ENCODE peak calls at places on chromosomes 1 and 21, in eight cellular contexts. Y is naive thymus-derived CD4-positive, alpha-beta T cell; E is CD8-positive, alpha-beta memory T cell; Z is H1; C is heart left ventricle; N is heart right ventricle; Q is aorta; H is pancreas. B is an unnamed sample.

GRCh38 chr1:175129182-175129581 is 61.5 kb downstream of the TNN start:
- DNase-seq in Y (no peak), E (no peak), Z (no peak), C (no peak), N (no peak), Q (no peak), H (no peak), B (no peak)

GRCh38 chr1:56644941-56645662 is at the start of gene PRKAA2:
- DNase-seq in Y (no peak), E (no peak), Z (no peak), C (peak; percentile 48), N (peak; percentile 23), Q (peak; percentile 55), H (peak; percentile 51), B (peak; percentile 83)

GRCh38 chr1:93701619-93702018 is 20.0 kb upstream of the BCAR3 start:
- DNase-seq in Y (no peak), E (no peak), Z (peak; percentile 31), C (no peak), N (no peak), Q (peak; percentile 74), H (no peak), B (peak; percentile 87)

GRCh38 chr1:204649756-204650155 is 35.8 kb downstream of the LRRN2 start:
- DNase-seq in Y (no peak), E (no peak), Z (no peak), C (no peak), N (no peak), Q (no peak), H (no peak), B (no peak)

GRCh38 chr1:8382608-8383525 is 65.0 kb downstream of the SLC45A1 start:
- DNase-seq in Y (peak; percentile 44), E (no peak), Z (no peak), C (no peak), N (no peak), Q (no peak), H (no peak), B (no peak)

GRCh38 chr1:244138399-244138798 is 87.3 kb downstream of the ZBTB18 start:
- DNase-seq in Y (no peak), E (no peak), Z (no peak), C (peak; percentile 42), N (peak; percentile 29), Q (no peak), H (no peak), B (no peak)

GRCh38 chr1:205972491-205973168 is 29.4 kb upstream of the SLC26A9 start:
- DNase-seq in Y (no peak), E (no peak), Z (no peak), C (no peak), N (no peak), Q (no peak), H (no peak), B (peak; percentile 21)

GRCh38 chr1:15289251-15289651 is 42.2 kb downstream of the FHAD1 start:
- DNase-seq in Y (no peak), E (no peak), Z (no peak), C (no peak), N (no peak), Q (no peak), H (no peak), B (no peak)

GRCh38 chr1:15749399-15750291 is 7.3 kb downstream of the TMEM82 start:
- DNase-seq in Y (no peak), E (no peak), Z (no peak), C (no peak), N (no peak), Q (peak; percentile 96), H (no peak), B (no peak)

GRCh38 chr1:160291248-160292220 is 6.6 kb upstream of the PEX19 start:
- DNase-seq in Y (peak; percentile 77), E (peak; percentile 79), Z (no peak), C (peak; percentile 44), N (peak; percentile 65), Q (peak; percentile 61), H (peak; percentile 55), B (peak; percentile 80)

GRCh38 chr1:97307151-97307550 is 585.6 kb downstream of the PTBP2 start:
- DNase-seq in Y (no peak), E (no peak), Z (no peak), C (no peak), N (no peak), Q (no peak), H (no peak), B (no peak)

GRCh38 chr1:113536182-113536780 is 146.0 kb downstream of the MAGI3 start:
- DNase-seq in Y (no peak), E (no peak), Z (no peak), C (no peak), N (no peak), Q (no peak), H (no peak), B (no peak)

GRCh38 chr1:31745071-31745897 is 18.9 kb downstream of the ADGRB2 start:
- DNase-seq in Y (no peak), E (peak; percentile 62), Z (no peak), C (peak; percentile 59), N (peak; percentile 59), Q (peak; percentile 68), H (no peak), B (peak; percentile 83)

GRCh38 chr1:88462481-88463261 is 221.4 kb upstream of the PKN2 start:
- DNase-seq in Y (no peak), E (no peak), Z (no peak), C (peak; percentile 26), N (no peak), Q (no peak), H (no peak), B (peak; percentile 76)

GRCh38 chr21:44413566-44414290 is 41.6 kb upstream of the LRRC3 start:
- DNase-seq in Y (no peak), E (peak; percentile 37), Z (no peak), C (no peak), N (no peak), Q (peak; percentile 23), H (no peak), B (no peak)

GRCh38 chr21:44415073-44416025 is 40.0 kb upstream of the LRRC3 start:
- DNase-seq in Y (no peak), E (no peak), Z (no peak), C (peak; percentile 15), N (no peak), Q (peak; percentile 21), H (no peak), B (no peak)

GRCh38 chr21:44414291-44415072 is 40.8 kb upstream of the LRRC3 start:
- DNase-seq in Y (no peak), E (peak; percentile 31), Z (no peak), C (no peak), N (no peak), Q (peak; percentile 14), H (no peak), B (no peak)

GRCh38 chr21:44418108-44418875 is 37.0 kb upstream of the LRRC3 start:
- DNase-seq in Y (no peak), E (peak; percentile 37), Z (no peak), C (peak; percentile 12), N (no peak), Q (peak; percentile 38), H (no peak), B (no peak)

DNA sequence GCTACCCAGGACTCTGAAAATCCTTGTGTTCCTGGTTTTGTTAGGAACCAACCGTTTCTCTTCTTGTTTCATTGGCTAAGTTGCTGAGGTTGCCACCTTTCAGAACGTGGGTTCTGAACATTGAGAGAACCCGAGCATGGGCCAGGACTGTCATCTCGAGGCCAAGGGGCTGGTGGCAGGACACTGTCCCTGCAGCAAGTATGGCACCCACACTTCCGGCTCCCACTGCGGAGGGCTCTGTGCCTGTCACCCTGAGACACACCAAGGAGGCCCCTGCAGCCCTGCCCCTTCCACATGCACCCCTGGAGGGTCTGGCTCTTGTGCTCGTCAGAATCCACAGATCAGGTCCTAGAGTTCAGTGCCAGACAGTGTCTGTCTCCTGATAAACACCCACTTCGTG is 39.1 kb upstream of the LRRC3 start:
- DNase-seq in Y (no peak), E (no peak), Z (no peak), C (no peak), N (no peak), Q (peak; percentile 16), H (no peak), B (no peak)
- H3K9me3 ChIP-seq in Y (no peaks in the 10 kb centered on the region), E (no peaks in the 10 kb centered on the region), Z (peaks cover 21% of the 10 kb centered on the region), C (no peaks in the 10 kb centered on the region), N (no peaks in the 10 kb centered on the region), Q (no peaks in the 10 kb centered on the region), H (no peaks in the 10 kb centered on the region), B (no peaks in the 10 kb centered on the region)

GRCh38 chr1:207964195-207964966 is 53.5 kb upstream of the CD34 start:
- DNase-seq in Y (no peak), E (no peak), Z (no peak), C (no peak), N (no peak), Q (no peak), H (no peak), B (no peak)
- H3K4me1 ChIP-seq in Y (peaks cover 5% of the 10 kb centered on the region), E (peaks cover 5% of the 10 kb centered on the region), Z (peaks cover 3% of the 10 kb centered on the region), C (peaks cover 40% of the 10 kb centered on the region), N (peaks cover 55% of the 10 kb centered on the region), Q (no peaks in the 10 kb centered on the region), H (peaks cover 14% of the 10 kb centered on the region), B (no peaks in the 10 kb centered on the region)

GRCh38 chr21:10641107-10641506 is 119.7 kb downstream of the TPTE start:
- DNase-seq in Y (no peak), E (no peak), Z (no peak), C (no peak), N (no peak), Q (no peak), H (no peak), B (no peak)
- H3K9me3 ChIP-seq in Y (peaks cover 42% of the 10 kb centered on the region), E (peaks cover 7% of the 10 kb centered on the region), Z (peaks cover 74% of the 10 kb centered on the region), C (no peaks in the 10 kb centered on the region), N (no peaks in the 10 kb centered on the region), Q (peaks cover 3% of the 10 kb centered on the region), H (no peaks in the 10 kb centered on the region), B (peaks cover 10% of the 10 kb centered on the region)

DNA sequence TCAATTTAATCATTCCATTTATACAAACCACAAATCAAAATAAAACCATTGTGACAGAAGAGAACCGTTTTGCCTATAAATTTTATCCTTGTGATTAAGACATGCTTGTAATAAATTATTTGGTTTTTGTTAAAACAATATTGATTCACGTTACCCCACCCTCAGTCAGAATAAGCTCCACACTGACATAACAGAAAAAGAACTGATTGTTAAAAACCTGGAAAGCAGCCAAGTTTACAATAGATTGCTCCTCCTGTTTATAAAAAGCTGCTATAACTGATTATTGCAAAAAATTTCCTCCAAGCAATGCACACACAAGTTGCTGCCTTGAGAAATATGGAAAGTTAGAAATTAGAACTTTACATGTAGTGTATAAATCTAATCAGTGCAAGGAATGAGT is 263.5 kb downstream of the SETD4 start:
- DNase-seq in Y (no peak), E (no peak), Z (no peak), C (no peak), N (no peak), Q (no peak), H (no peak), B (peak; percentile 6)
- H3K4me1 ChIP-seq in Y (no peaks in the 10 kb centered on the region), E (no peaks in the 10 kb centered on the region), Z (peaks cover 2% of the 10 kb centered on the region), C (no peaks in the 10 kb centered on the region), N (no peaks in the 10 kb centered on the region), Q (no peaks in the 10 kb centered on the region), H (peaks cover 5% of the 10 kb centered on the region), B (no peaks in the 10 kb centered on the region)

DNA sequence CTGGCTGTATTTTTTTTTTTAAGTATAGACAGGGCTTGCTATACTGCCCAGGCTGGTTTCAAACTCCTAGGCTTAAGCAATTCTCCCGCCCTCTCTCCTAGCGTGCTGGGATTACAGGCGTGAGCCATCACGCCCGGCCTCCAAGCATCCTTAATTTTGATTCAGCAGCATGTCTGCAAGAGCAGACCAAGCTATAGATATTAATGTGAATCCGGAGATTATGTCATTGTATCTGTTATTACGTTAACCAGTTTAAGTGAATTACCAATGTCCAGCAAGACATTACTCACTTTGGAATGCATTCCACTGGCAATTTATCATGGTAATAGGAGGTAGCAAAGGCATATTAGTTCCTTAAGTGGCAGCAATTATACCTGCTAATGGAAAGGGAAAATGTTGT is 179.7 kb downstream of the CHRM3 start:
- DNase-seq in Y (no peak), E (no peak), Z (no peak), C (no peak), N (no peak), Q (no peak), H (no peak), B (no peak)
- H3K9me3 ChIP-seq in Y (no peaks in the 10 kb centered on the region), E (no peaks in the 10 kb centered on the region), Z (no peaks in the 10 kb centered on the region), C (no peaks in the 10 kb centered on the region), N (no peaks in the 10 kb centered on the region), Q (no peaks in the 10 kb centered on the region), H (no peaks in the 10 kb centered on the region), B (no peaks in the 10 kb centered on the region)

B was measured in cardiac muscle cell.